ENCODE peak calls at places on chromosomes 12 and 14, in four cellular contexts. A, N, M and V are unnamed samples.

GRCh38 chr14:96466918-96467317 is 35.3 kb upstream of the PAPOLA start:
- DNase-seq in A (no peak), N (no peak), M (no peak), V (no peak)

GRCh38 chr12:108392284-108392683 is 53.2 kb upstream of the CMKLR1 start:
- DNase-seq in A (no peak), N (no peak), M (no peak), V (no peak)

GRCh38 chr12:115204957-115205754 is 521.2 kb upstream of the TBX3 start:
- DNase-seq in A (no peak), N (no peak), M (peak; percentile 56), V (no peak)

GRCh38 chr12:51976376-51977160 is 25.1 kb downstream of the ACVR1B start:
- DNase-seq in A (peak; percentile 46), N (no peak), M (peak; percentile 79), V (no peak)

GRCh38 chr14:90820958-90821357 is 4.7 kb upstream of the TTC7B start:
- DNase-seq in A (no peak), N (no peak), M (peak; percentile 55), V (no peak)

GRCh38 chr14:23514009-23514962 is 37.3 kb downstream of the ZFHX2 start:
- DNase-seq in A (no peak), N (peak; percentile 68), M (no peak), V (no peak)

GRCh38 chr14:22225526-22226133 is 363.4 kb downstream of the DAD1 start:
- DNase-seq in A (no peak), N (no peak), M (peak; percentile 33), V (no peak)

GRCh38 chr14:92143962-92144361 is 22.2 kb downstream of the CPSF2 start:
- DNase-seq in A (no peak), N (no peak), M (no peak), V (no peak)

GRCh38 chr14:60815371-60815770 is 80.8 kb downstream of the MNAT1 start:
- DNase-seq in A (no peak), N (no peak), M (no peak), V (no peak)

GRCh38 chr12:65634626-65635331 is 189.5 kb upstream of the HMGA2 start:
- DNase-seq in A (no peak), N (no peak), M (peak; percentile 74), V (no peak)

GRCh38 chr14:72745991-72746980 is 147.6 kb downstream of the DPF3 start:
- DNase-seq in A (no peak), N (no peak), M (peak; percentile 93), V (no peak)

GRCh38 chr14:49861581-49861922 is 9.0 kb upstream of the NEMF start:
- DNase-seq in A (no peak), N (no peak), M (peak; percentile 88), V (no peak)

GRCh38 chr14:22657861-22658260 is 13.7 kb upstream of the OR6J1 start:
- DNase-seq in A (no peak), N (no peak), M (peak; percentile 46), V (no peak)

GRCh38 chr14:100775831-100776591 is 49.3 kb downstream of the DLK1 start:
- DNase-seq in A (no peak), N (no peak), M (no peak), V (no peak)

GRCh38 chr12:23694307-23694706 is 255.2 kb downstream of the SOX5 start:
- DNase-seq in A (no peak), N (no peak), M (no peak), V (no peak)

GRCh38 chr12:111304642-111305071 is 64.2 kb downstream of the PHETA1 start:
- DNase-seq in A (peak; percentile 54), N (no peak), M (no peak), V (no peak)

GRCh38 chr14:81319946-81320345 is 80.2 kb downstream of the STON2 start:
- DNase-seq in A (no peak), N (no peak), M (no peak), V (no peak)

GRCh38 chr12:94187351-94187750 is 39.0 kb downstream of the PLXNC1 start:
- DNase-seq in A (no peak), N (no peak), M (no peak), V (no peak)

GRCh38 chr12:70660620-70661219 is 23.5 kb upstream of the PTPRB start:
- DNase-seq in A (no peak), N (no peak), M (peak; percentile 84), V (no peak)

GRCh38 chr14:89401783-89402182 is 15.2 kb downstream of the FOXN3 start:
- DNase-seq in A (no peak), N (no peak), M (no peak), V (no peak)

GRCh38 chr14:103801459-103801858 is 45.9 kb downstream of the PPP1R13B start:
- DNase-seq in A (no peak), N (no peak), M (peak; percentile 90), V (no peak)

GRCh38 chr12:88865537-88865936 is 285.3 kb upstream of the KITLG start:
- DNase-seq in A (no peak), N (no peak), M (no peak), V (no peak)

GRCh38 chr14:102058146-102058545 is 28.7 kb downstream of the HSP90AA1 start:
- DNase-seq in A (no peak), N (no peak), M (no peak), V (no peak)

GRCh38 chr12:43692064-43692463 is 66.5 kb downstream of the PUS7L start:
- DNase-seq in A (no peak), N (no peak), M (peak; percentile 32), V (no peak)

GRCh38 chr14:104121142-104121541 is 17.2 kb upstream of the KIF26A start:
- DNase-seq in A (no peak), N (no peak), M (no peak), V (no peak)

GRCh38 chr14:95334044-95334443 is 14.3 kb upstream of the CLMN start:
- DNase-seq in A (no peak), N (no peak), M (no peak), V (no peak)

GRCh38 chr12:110355080-110355479 is 48.4 kb downstream of the ANAPC7 start:
- DNase-seq in A (peak; percentile 40), N (no peak), M (peak; percentile 31), V (no peak)

GRCh38 chr14:32434180-32434579 is 105.1 kb downstream of the AKAP6 start:
- DNase-seq in A (no peak), N (no peak), M (no peak), V (peak; percentile 76)

GRCh38 chr14:91119556-91120311 is 5.9 kb downstream of the DGLUCY start:
- DNase-seq in A (no peak), N (no peak), M (peak; percentile 71), V (no peak)

GRCh38 chr12:130878193-130879185 is 6.6 kb downstream of the RAN start:
- DNase-seq in A (no peak), N (no peak), M (no peak), V (no peak)

GRCh38 chr14:102769049-102769327 is 8.3 kb upstream of the TRAF3 start:
- DNase-seq in A (no peak), N (no peak), M (no peak), V (no peak)